ENCODE peak calls at places on chromosome 18, in nine cellular contexts. One of them, this sample, is unnamed.

GRCh38 chr18:44826418-44827259 is 146.0 kb downstream of the SETBP1 start:
- DNase-seq in nephron progenitor cell: no peak
- DNase-seq in C1 segment of cervical spinal cord: no peak
- DNase-seq in stimulated activated CD8-positive, alpha-beta memory T cell treated with anti-CD3 and anti-CD28 coated beads, Interleukin-2, amount 100 ng/mL, for 48 hours: no peak
- DNase-seq in activated T-cell treated with anti-CD3 and anti-CD28 coated beads, Interleukin-2, amount 50 U/mL, for 72 hours: no peak
- DNase-seq in endothelial cell: no peak
- DNase-seq in dermis blood vessel endothelial cell: no peak
- DNase-seq in HFF-Myc: peak; percentile 84
- DNase-seq in transverse colon: peak; percentile 81
- DNase-seq in this sample: peak; percentile 75

GRCh38 chr18:23479829-23480505 is 23.3 kb upstream of the RMC1 start:
- DNase-seq in nephron progenitor cell: no peak
- DNase-seq in C1 segment of cervical spinal cord: no peak
- DNase-seq in stimulated activated CD8-positive, alpha-beta memory T cell treated with anti-CD3 and anti-CD28 coated beads, Interleukin-2, amount 100 ng/mL, for 48 hours: no peak
- DNase-seq in activated T-cell treated with anti-CD3 and anti-CD28 coated beads, Interleukin-2, amount 50 U/mL, for 72 hours: no peak
- DNase-seq in endothelial cell: no peak
- DNase-seq in dermis blood vessel endothelial cell: no peak
- DNase-seq in HFF-Myc: no peak
- DNase-seq in transverse colon: no peak
- DNase-seq in this sample: no peak

GRCh38 chr18:9380571-9381390 is 46.2 kb downstream of the TWSG1 start:
- DNase-seq in nephron progenitor cell: no peak
- DNase-seq in C1 segment of cervical spinal cord: no peak
- DNase-seq in stimulated activated CD8-positive, alpha-beta memory T cell treated with anti-CD3 and anti-CD28 coated beads, Interleukin-2, amount 100 ng/mL, for 48 hours: no peak
- DNase-seq in activated T-cell treated with anti-CD3 and anti-CD28 coated beads, Interleukin-2, amount 50 U/mL, for 72 hours: no peak
- DNase-seq in endothelial cell: no peak
- DNase-seq in dermis blood vessel endothelial cell: no peak
- DNase-seq in HFF-Myc: peak; percentile 2
- DNase-seq in transverse colon: no peak
- DNase-seq in this sample: no peak

GRCh38 chr18:494602-494983 is 5.9 kb downstream of the COLEC12 start:
- DNase-seq in nephron progenitor cell: no peak
- DNase-seq in C1 segment of cervical spinal cord: no peak
- DNase-seq in stimulated activated CD8-positive, alpha-beta memory T cell treated with anti-CD3 and anti-CD28 coated beads, Interleukin-2, amount 100 ng/mL, for 48 hours: no peak
- DNase-seq in activated T-cell treated with anti-CD3 and anti-CD28 coated beads, Interleukin-2, amount 50 U/mL, for 72 hours: no peak
- DNase-seq in endothelial cell: no peak
- DNase-seq in dermis blood vessel endothelial cell: no peak
- DNase-seq in HFF-Myc: no peak
- DNase-seq in transverse colon: no peak
- DNase-seq in this sample: no peak

GRCh38 chr18:9546468-9546867 is 67.9 kb downstream of the PPP4R1 start:
- DNase-seq in nephron progenitor cell: no peak
- DNase-seq in C1 segment of cervical spinal cord: no peak
- DNase-seq in stimulated activated CD8-positive, alpha-beta memory T cell treated with anti-CD3 and anti-CD28 coated beads, Interleukin-2, amount 100 ng/mL, for 48 hours: no peak
- DNase-seq in activated T-cell treated with anti-CD3 and anti-CD28 coated beads, Interleukin-2, amount 50 U/mL, for 72 hours: no peak
- DNase-seq in endothelial cell: no peak
- DNase-seq in dermis blood vessel endothelial cell: no peak
- DNase-seq in HFF-Myc: no peak
- DNase-seq in transverse colon: no peak
- DNase-seq in this sample: no peak

GRCh38 chr18:44816028-44816427 is 135.3 kb downstream of the SETBP1 start:
- DNase-seq in nephron progenitor cell: no peak
- DNase-seq in C1 segment of cervical spinal cord: no peak
- DNase-seq in stimulated activated CD8-positive, alpha-beta memory T cell treated with anti-CD3 and anti-CD28 coated beads, Interleukin-2, amount 100 ng/mL, for 48 hours: no peak
- DNase-seq in activated T-cell treated with anti-CD3 and anti-CD28 coated beads, Interleukin-2, amount 50 U/mL, for 72 hours: no peak
- DNase-seq in endothelial cell: no peak
- DNase-seq in dermis blood vessel endothelial cell: no peak
- DNase-seq in HFF-Myc: no peak
- DNase-seq in transverse colon: no peak
- DNase-seq in this sample: no peak

GRCh38 chr18:80252136-80252535 is 4.8 kb upstream of the PARD6G start:
- DNase-seq in nephron progenitor cell: no peak
- DNase-seq in C1 segment of cervical spinal cord: no peak
- DNase-seq in stimulated activated CD8-positive, alpha-beta memory T cell treated with anti-CD3 and anti-CD28 coated beads, Interleukin-2, amount 100 ng/mL, for 48 hours: no peak
- DNase-seq in activated T-cell treated with anti-CD3 and anti-CD28 coated beads, Interleukin-2, amount 50 U/mL, for 72 hours: no peak
- DNase-seq in endothelial cell: no peak
- DNase-seq in dermis blood vessel endothelial cell: no peak
- DNase-seq in HFF-Myc: no peak
- DNase-seq in transverse colon: no peak
- DNase-seq in this sample: no peak

GRCh38 chr18:7817596-7817995 is 250.5 kb downstream of the PTPRM start:
- DNase-seq in nephron progenitor cell: no peak
- DNase-seq in C1 segment of cervical spinal cord: no peak
- DNase-seq in stimulated activated CD8-positive, alpha-beta memory T cell treated with anti-CD3 and anti-CD28 coated beads, Interleukin-2, amount 100 ng/mL, for 48 hours: no peak
- DNase-seq in activated T-cell treated with anti-CD3 and anti-CD28 coated beads, Interleukin-2, amount 50 U/mL, for 72 hours: no peak
- DNase-seq in endothelial cell: no peak
- DNase-seq in dermis blood vessel endothelial cell: no peak
- DNase-seq in HFF-Myc: no peak
- DNase-seq in transverse colon: no peak
- DNase-seq in this sample: no peak

GRCh38 chr18:50313031-50313607 is 25.6 kb upstream of the CXXC1 start:
- DNase-seq in nephron progenitor cell: no peak
- DNase-seq in C1 segment of cervical spinal cord: no peak
- DNase-seq in stimulated activated CD8-positive, alpha-beta memory T cell treated with anti-CD3 and anti-CD28 coated beads, Interleukin-2, amount 100 ng/mL, for 48 hours: no peak
- DNase-seq in activated T-cell treated with anti-CD3 and anti-CD28 coated beads, Interleukin-2, amount 50 U/mL, for 72 hours: no peak
- DNase-seq in endothelial cell: no peak
- DNase-seq in dermis blood vessel endothelial cell: no peak
- DNase-seq in HFF-Myc: no peak
- DNase-seq in transverse colon: no peak
- DNase-seq in this sample: no peak

This sample was measured in Peyer's patch.